ENCODE peak calls at places on chromosomes 11 and 22, in six cellular contexts. T, F, X, M, R and Z are unnamed samples.

GRCh38 chr11:114216804-114217195 is 79.4 kb upstream of the NNMT start:
- DNase-seq in T (no peak), M (no peak), R (no peak), X (no peak), F (no peak), Z (no peak)

GRCh38 chr22:22692707-22693530 is 48.5 kb downstream of the GGTLC2 start:
- DNase-seq in R (peak; percentile 83), X (no peak), F (peak; percentile 84), M (no peak), T (peak; percentile 57), Z (peak; percentile 36)

GRCh38 chr11:84685149-84685548 is 942.0 kb downstream of the DLG2 start:
- DNase-seq in R (no peak), F (no peak), T (no peak), M (no peak), X (no peak), Z (no peak)

GRCh38 chr11:134471341-134472187 is 59.5 kb upstream of the B3GAT1 start:
- DNase-seq in X (no peak), M (no peak), R (no peak), F (no peak), T (no peak), Z (no peak)

GRCh38 chr11:6655020-6655789 is 404 bp downstream of the DCHS1 start:
- DNase-seq in F (no peak), T (no peak), R (no peak), M (no peak), X (no peak), Z (peak; percentile 52)

GRCh38 chr11:5575159-5575558 is 5.5 kb upstream of the OR52B6 start:
- DNase-seq in R (no peak), T (no peak), F (no peak), X (no peak), M (no peak), Z (no peak)

GRCh38 chr11:78841451-78842060 is 266.9 kb upstream of the NARS2 start:
- DNase-seq in R (no peak), M (no peak), T (peak; percentile 46), X (no peak), F (no peak), Z (no peak)

GRCh38 chr11:69841859-69842698 is 22.9 kb upstream of the FGF3 start:
- DNase-seq in M (no peak), T (peak; percentile 13), X (no peak), R (peak; percentile 14), F (no peak), Z (no peak)

GRCh38 chr11:19276859-19277808 is 36.4 kb upstream of the E2F8 start:
- DNase-seq in F (peak; percentile 75), T (no peak), M (no peak), R (no peak), X (no peak), Z (no peak)

GRCh38 chr22:31490496-31490925 is 869 bp upstream of the EIF4ENIF1 start:
- DNase-seq in X (peak; percentile 7), T (peak; percentile 79), M (peak; percentile 16), F (peak; percentile 78), R (peak; percentile 94), Z (peak; percentile 82)
- TF ChIP-seq CTCF in X (peak; percentile 22), T (no peak), M (peak; percentile 17), F (peak; percentile 5), R (no peak), Z (no peak)

GRCh38 chr22:27089303-27089702 is 431.9 kb downstream of the MIAT start:
- DNase-seq in M (no peak), T (no peak), R (no peak), F (no peak), X (no peak), Z (no peak)

GRCh38 chr22:27086728-27087450 is 429.5 kb downstream of the MIAT start:
- DNase-seq in R (no peak), F (no peak), X (no peak), M (no peak), T (no peak), Z (no peak)

GRCh38 chr22:27088026-27088425 is 430.6 kb downstream of the MIAT start:
- DNase-seq in X (no peak), F (no peak), M (no peak), T (peak; percentile 39), R (no peak), Z (no peak)

GRCh38 chr22:27084130-27084529 is 426.7 kb downstream of the MIAT start:
- DNase-seq in F (no peak), T (no peak), R (no peak), X (no peak), M (no peak), Z (no peak)

GRCh38 chr22:27086080-27086479 is 428.7 kb downstream of the MIAT start:
- DNase-seq in X (no peak), R (no peak), M (no peak), T (no peak), F (no peak), Z (no peak)
- TF ChIP-seq CTCF in X (no peak), R (no peak), M (no peak), T (no peak), F (no peak), Z (no peak)

GRCh38 chr11:975824-976223 is 50.2 kb downstream of the AP2A2 start:
- DNase-seq in M (no peak), F (no peak), T (peak; percentile 52), R (peak; percentile 38), X (no peak), Z (no peak)
- TF ChIP-seq CTCF in M (no peak), F (no peak), T (peak; percentile 50), R (peak; percentile 55), X (peak; percentile 60), Z (peak; percentile 9)

GRCh38 chr11:35144103-35144741 is 5.3 kb downstream of the CD44 start:
- DNase-seq in M (no peak), T (peak; percentile 84), F (peak; percentile 64), R (peak; percentile 81), X (no peak), Z (peak; percentile 74)
- TF ChIP-seq CTCF in M (no peak), T (no peak), F (no peak), R (no peak), X (no peak), Z (peak; percentile 15)